ENCODE peak calls at places on chromosomes 7 and 10, in nine cellular contexts. M is hepatocyte, P is HEK293T, H is GM23338, A is right lobe of liver, O is GM03348, N is T-helper 1 cell, X is mucosa of gallbladder, W is SK-MEL-5. U is an unnamed sample.

GRCh38 chr10:14124951-14125350 is 205.8 kb downstream of the FRMD4A start:
- DNase-seq in O (peak; percentile 17), W (no peak), H (no peak), A (no peak), P (no peak), X (no peak), N (no peak), M (no peak), U (no peak)

GRCh38 chr7:21028186-21028989 is 241.7 kb upstream of the SP8 start:
- DNase-seq in P (peak; percentile 37), M (peak; percentile 16), X (no peak), N (no peak), O (no peak), H (peak; percentile 41), W (no peak), A (no peak), U (no peak)

GRCh38 chr7:141956084-141956483 is 9.3 kb upstream of the CLEC5A start:
- DNase-seq in O (no peak), N (no peak), M (no peak), P (no peak), W (no peak), A (no peak), X (no peak), H (no peak), U (no peak)

GRCh38 chr10:97888641-97889262 is 39.1 kb downstream of the GOLGA7B start:
- DNase-seq in H (peak; percentile 56), X (no peak), A (no peak), M (peak; percentile 72), W (no peak), N (no peak), P (no peak), O (peak; percentile 73), U (no peak)

GRCh38 chr10:34528320-34528719 is 286.8 kb downstream of the PARD3 start:
- DNase-seq in H (peak; percentile 83), M (peak; percentile 54), A (no peak), W (peak; percentile 78), O (peak; percentile 81), P (no peak), X (no peak), N (no peak), U (no peak)

GRCh38 chr10:91197044-91197651 is 23.3 kb upstream of the PCGF5 start:
- DNase-seq in O (peak; percentile 46), P (no peak), H (no peak), X (no peak), W (no peak), M (no peak), N (no peak), A (no peak), U (no peak)

GRCh38 chr10:103598654-103599115 is 105.2 kb downstream of the NEURL1 start:
- DNase-seq in M (peak; percentile 85), N (no peak), X (peak; percentile 64), W (peak; percentile 81), P (peak; percentile 87), O (peak; percentile 87), H (peak; percentile 80), A (no peak), U (peak; percentile 74)

GRCh38 chr7:54529568-54529967 is 12.6 kb upstream of the VSTM2A start:
- DNase-seq in H (no peak), A (no peak), M (no peak), X (no peak), N (no peak), P (no peak), W (no peak), O (no peak), U (no peak)

GRCh38 chr10:84117683-84118394 is 21.5 kb upstream of the GHITM start:
- DNase-seq in X (no peak), W (no peak), M (no peak), N (no peak), O (no peak), P (no peak), A (no peak), H (no peak), U (no peak)

GRCh38 chr10:15744217-15744865 is 24.6 kb upstream of the ITGA8 start:
- DNase-seq in N (peak; percentile 38), M (peak; percentile 67), H (peak; percentile 92), X (peak; percentile 48), W (peak; percentile 71), A (no peak), O (peak; percentile 50), P (peak; percentile 70), U (peak; percentile 56)

GRCh38 chr10:59971915-59972314 is 65.6 kb upstream of the CCDC6 start:
- DNase-seq in O (peak; percentile 22), M (peak; percentile 70), W (peak; percentile 6), H (no peak), N (no peak), A (no peak), P (no peak), X (peak; percentile 81), U (no peak)

GRCh38 chr7:64312826-64313225 is 935 bp upstream of the ZNF736 start:
- DNase-seq in O (no peak), M (no peak), W (no peak), N (no peak), A (no peak), P (no peak), H (no peak), X (no peak), U (no peak)

GRCh38 chr7:84043661-84044191 is 150.9 kb downstream of the SEMA3A start:
- DNase-seq in A (no peak), P (no peak), W (peak; percentile 81), O (no peak), H (no peak), N (no peak), M (no peak), X (no peak), U (no peak)

GRCh38 chr7:38232475-38233366 is 40.7 kb downstream of the TARP start:
- DNase-seq in H (no peak), A (no peak), X (peak; percentile 59), W (no peak), N (peak; percentile 95), O (no peak), M (no peak), P (no peak), U (peak; percentile 56)

GRCh38 chr10:28949005-28950004 is 272.0 kb downstream of the BAMBI start:
- DNase-seq in A (no peak), X (no peak), O (no peak), N (no peak), W (no peak), H (no peak), M (peak; percentile 31), P (no peak), U (no peak)